ENCODE peak calls at places on chromosomes 12 and 14, in seven cellular contexts. J is heart left ventricle, U is tibial nerve, Q is spleen, I is cardiac muscle cell, L is SK-N-SH, H is RWPE2. S is an unnamed sample.

GRCh38 chr14:81890020-81890419 is 356.4 kb upstream of the SEL1L start:
- DNase-seq in U (no peak), L (no peak), I (no peak), H (no peak), Q (no peak), J (no peak), S (no peak)

GRCh38 chr14:56059054-56059453 is 59.2 kb upstream of the PELI2 start:
- DNase-seq in I (peak; percentile 69), L (no peak), U (no peak), J (no peak), H (no peak), Q (no peak), S (no peak)

GRCh38 chr14:101458536-101459391 is 102.5 kb upstream of the DIO3 start:
- DNase-seq in U (no peak), L (peak; percentile 84), H (peak; percentile 47), J (no peak), Q (peak; percentile 54), I (no peak), S (no peak)

GRCh38 chr14:68231832-68232642 is 412.5 kb downstream of the RAD51B start:
- DNase-seq in H (no peak), J (no peak), L (no peak), U (no peak), Q (no peak), I (peak; percentile 48), S (no peak)

GRCh38 chr12:59808317-59808910 is 212.6 kb downstream of the SLC16A7 start:
- DNase-seq in J (no peak), H (no peak), L (peak; percentile 43), I (peak; percentile 62), Q (no peak), U (no peak), S (no peak)

GRCh38 chr12:121404734-121405133 is 4.8 kb downstream of the RNF34 start:
- DNase-seq in I (peak; percentile 26), L (peak; percentile 57), Q (no peak), H (no peak), U (no peak), J (no peak), S (no peak)

GRCh38 chr12:113961921-113962710 is 4.0 kb downstream of the RBM19 start:
- DNase-seq in I (peak; percentile 34), Q (no peak), H (no peak), J (no peak), L (no peak), U (no peak), S (no peak)

GRCh38 chr14:94385553-94386057 is 2.8 kb downstream of the SERPINA1 start:
- DNase-seq in H (no peak), L (no peak), U (no peak), Q (no peak), J (no peak), I (no peak), S (no peak)

GRCh38 chr12:49920241-49920914 is 16.7 kb upstream of the FAIM2 start:
- DNase-seq in L (no peak), U (no peak), H (no peak), J (peak; percentile 53), Q (peak; percentile 59), I (peak; percentile 91), S (peak; percentile 15)

GRCh38 chr12:122137229-122137628 is 36.8 kb downstream of the IL31 start:
- DNase-seq in Q (no peak), L (no peak), J (no peak), I (no peak), H (no peak), U (no peak), S (no peak)

GRCh38 chr14:55807536-55807935 is 227.5 kb downstream of the KTN1 start:
- DNase-seq in I (no peak), L (peak; percentile 3), H (no peak), U (peak; percentile 13), J (no peak), Q (no peak), S (no peak)

GRCh38 chr12:43063642-43064041 is 474.1 kb upstream of the PRICKLE1 start:
- DNase-seq in H (no peak), U (peak; percentile 21), Q (no peak), I (peak; percentile 14), J (no peak), L (no peak), S (no peak)

GRCh38 chr14:61568572-61569011 is 126.7 kb upstream of the HIF1A start:
- DNase-seq in Q (peak; percentile 95), H (no peak), J (peak; percentile 58), L (no peak), U (no peak), I (no peak), S (no peak)

GRCh38 chr12:22678175-22678574 is 53.2 kb downstream of the ETNK1 start:
- DNase-seq in J (no peak), Q (no peak), U (no peak), I (no peak), L (no peak), H (no peak), S (no peak)

GRCh38 chr14:104546591-104547309 is 32.8 kb upstream of the C14orf180 start:
- DNase-seq in L (peak; percentile 17), U (no peak), Q (no peak), I (no peak), J (no peak), H (no peak), S (no peak)

GRCh38 chr12:104748790-104749189 is 209.3 kb downstream of the SLC41A2 start:
- DNase-seq in U (no peak), I (peak; percentile 44), L (no peak), H (no peak), Q (no peak), J (peak; percentile 64), S (no peak)

GRCh38 chr12:113103756-113104450 is 31.7 kb downstream of the RASAL1 start:
- DNase-seq in Q (peak; percentile 89), U (no peak), H (no peak), I (no peak), J (no peak), L (peak; percentile 70), S (no peak)

GRCh38 chr12:120408771-120409170 is 29.1 kb upstream of the COX6A1 start:
- DNase-seq in H (no peak), L (no peak), U (no peak), J (no peak), I (no peak), Q (no peak), S (no peak)

GRCh38 chr12:120406553-120406952 is 31.4 kb upstream of the COX6A1 start:
- DNase-seq in I (no peak), Q (no peak), H (no peak), U (no peak), J (no peak), L (no peak), S (no peak)

GRCh38 chr12:120406080-120406479 is 31.8 kb upstream of the COX6A1 start:
- DNase-seq in I (no peak), Q (no peak), L (no peak), H (no peak), J (no peak), U (no peak), S (no peak)

GRCh38 chr12:120402217-120402616 is 33.3 kb upstream of the MSI1 start:
- DNase-seq in J (no peak), H (no peak), Q (no peak), U (no peak), I (no peak), L (peak; percentile 39), S (no peak)

DNA sequence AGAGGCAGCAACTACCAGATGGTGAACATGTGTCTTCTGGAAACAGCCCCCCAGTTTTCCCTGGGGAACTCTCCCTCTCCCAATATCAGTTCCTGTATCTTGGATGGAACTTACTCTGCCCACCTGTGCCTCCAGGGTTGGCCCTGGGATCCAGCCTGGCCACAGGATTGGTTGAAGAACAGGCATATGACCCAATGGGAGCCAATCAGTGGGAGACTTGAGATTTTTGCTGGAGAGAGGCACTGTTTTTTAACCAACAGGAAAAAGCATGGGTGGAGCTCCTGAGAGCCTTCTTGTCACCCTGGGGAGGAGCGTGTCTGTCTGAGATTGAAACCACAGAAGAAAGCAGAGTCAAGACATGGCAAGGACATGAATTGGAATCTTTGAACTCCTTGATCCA is 33.6 kb upstream of the COX6A1 start:
- DNase-seq in Q (no peak), J (no peak), L (peak; percentile 42), U (no peak), H (no peak), I (no peak), S (no peak)
- H3K4me1 ChIP-seq in Q (no peaks in the 10 kb centered on the region), J (no peaks in the 10 kb centered on the region), L (no peaks in the 10 kb centered on the region), U (no peaks in the 10 kb centered on the region), H (no peaks in the 10 kb centered on the region), I (peaks cover 10% of the 10 kb centered on the region), S (no peaks in the 10 kb centered on the region)

DNA sequence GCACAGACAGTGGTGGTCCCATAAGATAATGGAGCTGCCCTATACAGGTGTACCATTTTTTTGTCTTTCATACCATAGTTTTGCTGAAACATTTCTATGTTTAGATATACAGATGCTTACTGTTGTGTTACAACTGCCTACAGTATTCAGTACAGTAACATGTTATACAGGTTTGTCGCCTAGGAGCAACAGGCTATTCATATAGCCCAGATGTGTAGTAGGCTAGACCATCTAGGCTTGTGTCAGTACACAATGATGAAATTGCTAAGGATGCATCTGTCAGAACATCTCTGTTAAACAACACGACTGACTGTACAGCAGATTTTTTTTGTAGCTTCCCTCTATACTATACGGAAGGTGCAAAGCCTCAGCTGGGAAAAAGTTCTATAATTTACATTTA is 30.5 kb downstream of the RAD9B start:
- DNase-seq in J (no peak), L (no peak), Q (no peak), I (no peak), H (no peak), U (no peak), S (no peak)
- H3K27ac ChIP-seq in J (no peak overlapping the region), L (no peak overlapping the region), Q (no peak overlapping the region), I (no peak overlapping the region), H (peak overlapping the region; percentile 42), U (no peak overlapping the region), S (no peak overlapping the region)

GRCh38 chr12:88056571-88056970 is 27.4 kb upstream of the C12orf50 start:
- DNase-seq in I (no peak), L (no peak), Q (no peak), J (no peak), H (no peak), U (no peak), S (no peak)

GRCh38 chr12:88057994-88058718 is 29.0 kb upstream of the C12orf50 start:
- DNase-seq in Q (no peak), U (no peak), J (peak; percentile 58), L (no peak), H (no peak), I (peak; percentile 83), S (no peak)

DNA sequence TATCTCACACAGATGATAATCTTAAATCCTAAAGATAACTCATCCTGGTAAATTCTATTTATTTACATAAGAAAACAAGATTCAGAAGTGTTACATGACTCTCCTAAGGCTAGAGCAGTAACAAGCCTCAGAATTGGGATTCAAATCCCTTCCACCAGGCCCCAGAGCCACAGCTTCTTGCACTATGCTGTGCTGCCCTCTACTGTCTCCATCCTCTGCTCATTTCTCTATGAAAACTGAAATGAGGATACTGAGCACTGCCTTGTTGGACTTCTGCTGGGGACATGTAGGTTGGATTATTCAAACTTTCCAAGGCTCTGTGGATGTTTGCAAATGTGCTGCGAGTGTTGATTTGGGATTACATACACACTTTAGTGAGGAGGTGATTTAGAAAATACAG is 23.5 kb upstream of the C12orf50 start:
- DNase-seq in Q (no peak), L (peak; percentile 30), J (no peak), H (no peak), U (peak; percentile 15), I (peak; percentile 66), S (no peak)
- TF ChIP-seq CTCF in Q (peak; percentile 6), L (peak; percentile 59), J (no peak), H (peak; percentile 61), U (peak; percentile 29), I (peak; percentile 56), S (no peak)

DNA sequence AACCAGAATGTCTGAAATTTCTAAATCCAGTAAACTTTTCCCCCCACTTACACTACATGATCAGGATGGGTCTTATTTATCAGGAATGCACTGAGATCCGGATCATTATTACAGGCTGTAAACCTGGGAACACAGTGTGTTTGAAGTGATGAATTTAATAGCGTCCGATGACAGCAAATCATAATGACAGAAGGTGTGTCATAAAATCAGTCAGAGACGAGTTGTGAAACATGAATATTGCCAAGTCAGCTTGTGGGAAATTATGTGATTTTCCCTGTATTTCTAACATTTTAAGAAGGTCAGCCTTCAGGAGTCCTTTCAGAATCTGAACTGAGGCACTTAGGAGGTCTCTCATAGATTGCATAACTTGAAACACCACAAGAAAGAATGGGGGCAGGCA is 36.7 kb downstream of the RERG start:
- DNase-seq in Q (no peak), U (no peak), H (no peak), I (no peak), L (no peak), J (no peak), S (no peak)
- H3K4me1 ChIP-seq in Q (no peaks in the 10 kb centered on the region), U (no peaks in the 10 kb centered on the region), H (no peaks in the 10 kb centered on the region), I (no peaks in the 10 kb centered on the region), L (no peaks in the 10 kb centered on the region), J (no peaks in the 10 kb centered on the region), S (peaks cover 18% of the 10 kb centered on the region)